ENCODE peak calls at places on chromosomes 5 and 9, in nine cellular contexts. One of them, this sample, is unnamed.

GRCh38 chr9:94885854-94886447 is 159.5 kb downstream of the AOPEP start:
- DNase-seq in left cardiac atrium: no peak
- DNase-seq in NCI-H510A treated with DMSO at 0.1 percent for 48 hours: no peak
- DNase-seq in ecto neural progenitor cell: no peak
- DNase-seq in AG08395: no peak
- DNase-seq in hypothalamus: no peak
- DNase-seq in myocyte: no peak
- DNase-seq in effector memory CD4-positive, alpha-beta T cell: no peak
- DNase-seq in stimulated activated naive CD8-positive, alpha-beta T cell treated with anti-CD3 and anti-CD28 coated beads, Interleukin-15, Interleukin-2, amounts not matched to agents 100 U/mL and 50 U/mL, for 24 hours: no peak
- DNase-seq in this sample: no peak

GRCh38 chr9:37002413-37003217 is 31.5 kb downstream of the PAX5 start:
- DNase-seq in left cardiac atrium: no peak
- DNase-seq in NCI-H510A treated with DMSO at 0.1 percent for 48 hours: no peak
- DNase-seq in ecto neural progenitor cell: no peak
- DNase-seq in AG08395: no peak
- DNase-seq in hypothalamus: no peak
- DNase-seq in myocyte: no peak
- DNase-seq in effector memory CD4-positive, alpha-beta T cell: no peak
- DNase-seq in stimulated activated naive CD8-positive, alpha-beta T cell treated with anti-CD3 and anti-CD28 coated beads, Interleukin-15, Interleukin-2, amounts not matched to agents 100 U/mL and 50 U/mL, for 24 hours: no peak
- DNase-seq in this sample: no peak

GRCh38 chr9:95349109-95350038 is 31.9 kb upstream of the FANCC start:
- DNase-seq in left cardiac atrium: no peak
- DNase-seq in NCI-H510A treated with DMSO at 0.1 percent for 48 hours: no peak
- DNase-seq in ecto neural progenitor cell: peak; percentile 62
- DNase-seq in AG08395: no peak
- DNase-seq in hypothalamus: no peak
- DNase-seq in myocyte: no peak
- DNase-seq in effector memory CD4-positive, alpha-beta T cell: no peak
- DNase-seq in stimulated activated naive CD8-positive, alpha-beta T cell treated with anti-CD3 and anti-CD28 coated beads, Interleukin-15, Interleukin-2, amounts not matched to agents 100 U/mL and 50 U/mL, for 24 hours: peak; percentile 16
- DNase-seq in this sample: no peak

GRCh38 chr9:32550609-32551490 is 1.3 kb upstream of the SMIM27 start:
- DNase-seq in left cardiac atrium: peak; percentile 93
- DNase-seq in NCI-H510A treated with DMSO at 0.1 percent for 48 hours: peak; percentile 71
- DNase-seq in ecto neural progenitor cell: peak; percentile 98
- DNase-seq in AG08395: peak; percentile 98
- DNase-seq in hypothalamus: peak; percentile 93
- DNase-seq in myocyte: peak; percentile 94
- DNase-seq in effector memory CD4-positive, alpha-beta T cell: peak; percentile 95
- DNase-seq in stimulated activated naive CD8-positive, alpha-beta T cell treated with anti-CD3 and anti-CD28 coated beads, Interleukin-15, Interleukin-2, amounts not matched to agents 100 U/mL and 50 U/mL, for 24 hours: peak; percentile 95
- DNase-seq in this sample: peak; percentile 92

GRCh38 chr9:31608413-31608812 is 776.0 kb upstream of the ACO1 start:
- DNase-seq in left cardiac atrium: no peak
- DNase-seq in NCI-H510A treated with DMSO at 0.1 percent for 48 hours: no peak
- DNase-seq in ecto neural progenitor cell: no peak
- DNase-seq in AG08395: no peak
- DNase-seq in hypothalamus: no peak
- DNase-seq in myocyte: peak; percentile 62
- DNase-seq in effector memory CD4-positive, alpha-beta T cell: no peak
- DNase-seq in stimulated activated naive CD8-positive, alpha-beta T cell treated with anti-CD3 and anti-CD28 coated beads, Interleukin-15, Interleukin-2, amounts not matched to agents 100 U/mL and 50 U/mL, for 24 hours: no peak
- DNase-seq in this sample: no peak

GRCh38 chr5:150492621-150493020 is 15.3 kb upstream of the NDST1 start:
- DNase-seq in left cardiac atrium: no peak
- DNase-seq in NCI-H510A treated with DMSO at 0.1 percent for 48 hours: no peak
- DNase-seq in ecto neural progenitor cell: no peak
- DNase-seq in AG08395: peak; percentile 75
- DNase-seq in hypothalamus: no peak
- DNase-seq in myocyte: no peak
- DNase-seq in effector memory CD4-positive, alpha-beta T cell: no peak
- DNase-seq in stimulated activated naive CD8-positive, alpha-beta T cell treated with anti-CD3 and anti-CD28 coated beads, Interleukin-15, Interleukin-2, amounts not matched to agents 100 U/mL and 50 U/mL, for 24 hours: no peak
- DNase-seq in this sample: no peak

GRCh38 chr5:178555771-178556211 is 34.4 kb downstream of the COL23A1 start:
- DNase-seq in left cardiac atrium: no peak
- DNase-seq in NCI-H510A treated with DMSO at 0.1 percent for 48 hours: no peak
- DNase-seq in ecto neural progenitor cell: no peak
- DNase-seq in AG08395: no peak
- DNase-seq in hypothalamus: no peak
- DNase-seq in myocyte: no peak
- DNase-seq in effector memory CD4-positive, alpha-beta T cell: no peak
- DNase-seq in stimulated activated naive CD8-positive, alpha-beta T cell treated with anti-CD3 and anti-CD28 coated beads, Interleukin-15, Interleukin-2, amounts not matched to agents 100 U/mL and 50 U/mL, for 24 hours: no peak
- DNase-seq in this sample: no peak

GRCh38 chr9:126236273-126236672 is 90.4 kb upstream of the MVB12B start:
- DNase-seq in left cardiac atrium: no peak
- DNase-seq in NCI-H510A treated with DMSO at 0.1 percent for 48 hours: no peak
- DNase-seq in ecto neural progenitor cell: no peak
- DNase-seq in AG08395: no peak
- DNase-seq in hypothalamus: no peak
- DNase-seq in myocyte: no peak
- DNase-seq in effector memory CD4-positive, alpha-beta T cell: no peak
- DNase-seq in stimulated activated naive CD8-positive, alpha-beta T cell treated with anti-CD3 and anti-CD28 coated beads, Interleukin-15, Interleukin-2, amounts not matched to agents 100 U/mL and 50 U/mL, for 24 hours: no peak
- DNase-seq in this sample: no peak

GRCh38 chr9:107422189-107422802 is 67.3 kb downstream of the KLF4 start:
- DNase-seq in left cardiac atrium: peak; percentile 79
- DNase-seq in NCI-H510A treated with DMSO at 0.1 percent for 48 hours: peak; percentile 82
- DNase-seq in ecto neural progenitor cell: peak; percentile 87
- DNase-seq in AG08395: peak; percentile 75
- DNase-seq in hypothalamus: no peak
- DNase-seq in myocyte: peak; percentile 72
- DNase-seq in effector memory CD4-positive, alpha-beta T cell: no peak
- DNase-seq in stimulated activated naive CD8-positive, alpha-beta T cell treated with anti-CD3 and anti-CD28 coated beads, Interleukin-15, Interleukin-2, amounts not matched to agents 100 U/mL and 50 U/mL, for 24 hours: peak; percentile 38
- DNase-seq in this sample: peak; percentile 31

GRCh38 chr5:79512692-79513518 is 1.0 kb downstream of the HOMER1 start:
- DNase-seq in left cardiac atrium: no peak
- DNase-seq in NCI-H510A treated with DMSO at 0.1 percent for 48 hours: peak; percentile 32
- DNase-seq in ecto neural progenitor cell: peak; percentile 55
- DNase-seq in AG08395: peak; percentile 17
- DNase-seq in hypothalamus: no peak
- DNase-seq in myocyte: peak; percentile 34
- DNase-seq in effector memory CD4-positive, alpha-beta T cell: no peak
- DNase-seq in stimulated activated naive CD8-positive, alpha-beta T cell treated with anti-CD3 and anti-CD28 coated beads, Interleukin-15, Interleukin-2, amounts not matched to agents 100 U/mL and 50 U/mL, for 24 hours: peak; percentile 17
- DNase-seq in this sample: no peak

GRCh38 chr5:59744531-59744992 is 149.0 kb downstream of the PDE4D start:
- DNase-seq in left cardiac atrium: no peak
- DNase-seq in NCI-H510A treated with DMSO at 0.1 percent for 48 hours: no peak
- DNase-seq in ecto neural progenitor cell: no peak
- DNase-seq in AG08395: no peak
- DNase-seq in hypothalamus: no peak
- DNase-seq in myocyte: peak; percentile 44
- DNase-seq in effector memory CD4-positive, alpha-beta T cell: no peak
- DNase-seq in stimulated activated naive CD8-positive, alpha-beta T cell treated with anti-CD3 and anti-CD28 coated beads, Interleukin-15, Interleukin-2, amounts not matched to agents 100 U/mL and 50 U/mL, for 24 hours: no peak
- DNase-seq in this sample: no peak

GRCh38 chr9:109030426-109030825 is 17.1 kb upstream of the CTNNAL1 start:
- DNase-seq in left cardiac atrium: no peak
- DNase-seq in NCI-H510A treated with DMSO at 0.1 percent for 48 hours: no peak
- DNase-seq in ecto neural progenitor cell: no peak
- DNase-seq in AG08395: no peak
- DNase-seq in hypothalamus: no peak
- DNase-seq in myocyte: no peak
- DNase-seq in effector memory CD4-positive, alpha-beta T cell: no peak
- DNase-seq in stimulated activated naive CD8-positive, alpha-beta T cell treated with anti-CD3 and anti-CD28 coated beads, Interleukin-15, Interleukin-2, amounts not matched to agents 100 U/mL and 50 U/mL, for 24 hours: no peak
- DNase-seq in this sample: no peak

GRCh38 chr9:93656426-93657222 is 80.2 kb downstream of the PHF2 start:
- DNase-seq in left cardiac atrium: no peak
- DNase-seq in NCI-H510A treated with DMSO at 0.1 percent for 48 hours: no peak
- DNase-seq in ecto neural progenitor cell: no peak
- DNase-seq in AG08395: no peak
- DNase-seq in hypothalamus: no peak
- DNase-seq in myocyte: no peak
- DNase-seq in effector memory CD4-positive, alpha-beta T cell: no peak
- DNase-seq in stimulated activated naive CD8-positive, alpha-beta T cell treated with anti-CD3 and anti-CD28 coated beads, Interleukin-15, Interleukin-2, amounts not matched to agents 100 U/mL and 50 U/mL, for 24 hours: no peak
- DNase-seq in this sample: no peak

GRCh38 chr5:68178579-68178978 is 37.0 kb upstream of the PIK3R1 start:
- DNase-seq in left cardiac atrium: no peak
- DNase-seq in NCI-H510A treated with DMSO at 0.1 percent for 48 hours: no peak
- DNase-seq in ecto neural progenitor cell: no peak
- DNase-seq in AG08395: no peak
- DNase-seq in hypothalamus: no peak
- DNase-seq in myocyte: peak; percentile 17
- DNase-seq in effector memory CD4-positive, alpha-beta T cell: no peak
- DNase-seq in stimulated activated naive CD8-positive, alpha-beta T cell treated with anti-CD3 and anti-CD28 coated beads, Interleukin-15, Interleukin-2, amounts not matched to agents 100 U/mL and 50 U/mL, for 24 hours: no peak
- DNase-seq in this sample: no peak

GRCh38 chr9:14437336-14438231 is 123.6 kb upstream of the NFIB start:
- DNase-seq in left cardiac atrium: peak; percentile 34
- DNase-seq in NCI-H510A treated with DMSO at 0.1 percent for 48 hours: peak; percentile 67
- DNase-seq in ecto neural progenitor cell: no peak
- DNase-seq in AG08395: no peak
- DNase-seq in hypothalamus: peak; percentile 12
- DNase-seq in myocyte: peak; percentile 10
- DNase-seq in effector memory CD4-positive, alpha-beta T cell: no peak
- DNase-seq in stimulated activated naive CD8-positive, alpha-beta T cell treated with anti-CD3 and anti-CD28 coated beads, Interleukin-15, Interleukin-2, amounts not matched to agents 100 U/mL and 50 U/mL, for 24 hours: no peak
- DNase-seq in this sample: no peak

GRCh38 chr5:2687746-2688145 is 63.7 kb downstream of the IRX2 start:
- DNase-seq in left cardiac atrium: no peak
- DNase-seq in NCI-H510A treated with DMSO at 0.1 percent for 48 hours: no peak
- DNase-seq in ecto neural progenitor cell: no peak
- DNase-seq in AG08395: no peak
- DNase-seq in hypothalamus: no peak
- DNase-seq in myocyte: no peak
- DNase-seq in effector memory CD4-positive, alpha-beta T cell: no peak
- DNase-seq in stimulated activated naive CD8-positive, alpha-beta T cell treated with anti-CD3 and anti-CD28 coated beads, Interleukin-15, Interleukin-2, amounts not matched to agents 100 U/mL and 50 U/mL, for 24 hours: no peak
- DNase-seq in this sample: no peak

GRCh38 chr5:179285236-179285635 is 60.0 kb downstream of the ADAMTS2 start:
- DNase-seq in left cardiac atrium: peak; percentile 78
- DNase-seq in NCI-H510A treated with DMSO at 0.1 percent for 48 hours: no peak
- DNase-seq in ecto neural progenitor cell: no peak
- DNase-seq in AG08395: no peak
- DNase-seq in hypothalamus: no peak
- DNase-seq in myocyte: peak; percentile 75
- DNase-seq in effector memory CD4-positive, alpha-beta T cell: no peak
- DNase-seq in stimulated activated naive CD8-positive, alpha-beta T cell treated with anti-CD3 and anti-CD28 coated beads, Interleukin-15, Interleukin-2, amounts not matched to agents 100 U/mL and 50 U/mL, for 24 hours: no peak
- DNase-seq in this sample: peak; percentile 14